ENCODE peak calls at places on chromosomes 7 and 10, in ten cellular contexts. One of them, this sample, is unnamed.

GRCh38 chr7:130887182-130888016 is 153.4 kb upstream of the KLF14 start:
- DNase-seq in stimulated activated CD4-positive, alpha-beta T cell treated with anti-CD3 and anti-CD28 coated beads, Interleukin-2, amount 100 ng/mL, for 24 hours: no peak
- DNase-seq in GM19239: no peak
- DNase-seq in lung: no peak
- DNase-seq in H7: no peak
- DNase-seq in RCC 7860: peak; percentile 98
- DNase-seq in occipital lobe: no peak
- DNase-seq in posterior cingulate gyrus: no peak
- DNase-seq in endothelial cell of umbilical vein: peak; percentile 89
- DNase-seq in GM13977: no peak
- DNase-seq in this sample: no peak

GRCh38 chr10:44382981-44383748 is 1.7 kb downstream of the CXCL12 start:
- DNase-seq in GM13977: no peak
- DNase-seq in endothelial cell of umbilical vein: no peak
- DNase-seq in lung: no peak
- DNase-seq in H7: peak; percentile 66
- DNase-seq in stimulated activated CD4-positive, alpha-beta T cell treated with anti-CD3 and anti-CD28 coated beads, Interleukin-2, amount 100 ng/mL, for 24 hours: peak; percentile 14
- DNase-seq in RCC 7860: no peak
- DNase-seq in posterior cingulate gyrus: no peak
- DNase-seq in occipital lobe: no peak
- DNase-seq in GM19239: no peak
- DNase-seq in this sample: no peak

GRCh38 chr10:127405221-127405620 is 143.9 kb upstream of the NPS start:
- DNase-seq in GM13977: no peak
- DNase-seq in lung: no peak
- DNase-seq in posterior cingulate gyrus: no peak
- DNase-seq in endothelial cell of umbilical vein: peak; percentile 53
- DNase-seq in stimulated activated CD4-positive, alpha-beta T cell treated with anti-CD3 and anti-CD28 coated beads, Interleukin-2, amount 100 ng/mL, for 24 hours: no peak
- DNase-seq in H7: no peak
- DNase-seq in RCC 7860: no peak
- DNase-seq in GM19239: no peak
- DNase-seq in occipital lobe: no peak
- DNase-seq in this sample: peak; percentile 6

GRCh38 chr7:41943098-41943577 is 240.2 kb upstream of the INHBA start:
- DNase-seq in endothelial cell of umbilical vein: peak; percentile 75
- DNase-seq in lung: peak; percentile 85
- DNase-seq in stimulated activated CD4-positive, alpha-beta T cell treated with anti-CD3 and anti-CD28 coated beads, Interleukin-2, amount 100 ng/mL, for 24 hours: peak; percentile 80
- DNase-seq in posterior cingulate gyrus: peak; percentile 90
- DNase-seq in H7: peak; percentile 86
- DNase-seq in RCC 7860: peak; percentile 71
- DNase-seq in occipital lobe: peak; percentile 64
- DNase-seq in GM19239: peak; percentile 61
- DNase-seq in GM13977: peak; percentile 81
- DNase-seq in this sample: peak; percentile 83

GRCh38 chr10:70458329-70459060 is 17.0 kb upstream of the NODAL start:
- DNase-seq in lung: peak; percentile 60
- DNase-seq in posterior cingulate gyrus: peak; percentile 44
- DNase-seq in H7: peak; percentile 85
- DNase-seq in occipital lobe: peak; percentile 42
- DNase-seq in endothelial cell of umbilical vein: peak; percentile 79
- DNase-seq in RCC 7860: peak; percentile 70
- DNase-seq in stimulated activated CD4-positive, alpha-beta T cell treated with anti-CD3 and anti-CD28 coated beads, Interleukin-2, amount 100 ng/mL, for 24 hours: peak; percentile 60
- DNase-seq in GM19239: no peak
- DNase-seq in GM13977: no peak
- DNase-seq in this sample: peak; percentile 95

GRCh38 chr7:55252386-55252785 is 112.8 kb upstream of the LANCL2 start:
- DNase-seq in stimulated activated CD4-positive, alpha-beta T cell treated with anti-CD3 and anti-CD28 coated beads, Interleukin-2, amount 100 ng/mL, for 24 hours: no peak
- DNase-seq in lung: no peak
- DNase-seq in RCC 7860: no peak
- DNase-seq in occipital lobe: no peak
- DNase-seq in GM19239: no peak
- DNase-seq in GM13977: no peak
- DNase-seq in endothelial cell of umbilical vein: no peak
- DNase-seq in H7: no peak
- DNase-seq in posterior cingulate gyrus: no peak
- DNase-seq in this sample: no peak

GRCh38 chr10:65313406-65313805 is 1612.4 kb upstream of the LRRTM3 start:
- DNase-seq in posterior cingulate gyrus: no peak
- DNase-seq in stimulated activated CD4-positive, alpha-beta T cell treated with anti-CD3 and anti-CD28 coated beads, Interleukin-2, amount 100 ng/mL, for 24 hours: no peak
- DNase-seq in occipital lobe: no peak
- DNase-seq in H7: no peak
- DNase-seq in endothelial cell of umbilical vein: no peak
- DNase-seq in RCC 7860: no peak
- DNase-seq in GM13977: no peak
- DNase-seq in GM19239: no peak
- DNase-seq in lung: no peak
- DNase-seq in this sample: no peak

GRCh38 chr7:142584765-142585164 is 164.5 kb upstream of the PRSS1 start:
- DNase-seq in GM13977: no peak
- DNase-seq in lung: no peak
- DNase-seq in H7: no peak
- DNase-seq in posterior cingulate gyrus: no peak
- DNase-seq in GM19239: no peak
- DNase-seq in endothelial cell of umbilical vein: peak; percentile 17
- DNase-seq in occipital lobe: no peak
- DNase-seq in stimulated activated CD4-positive, alpha-beta T cell treated with anti-CD3 and anti-CD28 coated beads, Interleukin-2, amount 100 ng/mL, for 24 hours: no peak
- DNase-seq in RCC 7860: no peak
- DNase-seq in this sample: no peak

GRCh38 chr7:36794689-36795088 is 70.4 kb upstream of the AOAH start:
- DNase-seq in occipital lobe: no peak
- DNase-seq in GM19239: no peak
- DNase-seq in endothelial cell of umbilical vein: no peak
- DNase-seq in GM13977: no peak
- DNase-seq in RCC 7860: no peak
- DNase-seq in stimulated activated CD4-positive, alpha-beta T cell treated with anti-CD3 and anti-CD28 coated beads, Interleukin-2, amount 100 ng/mL, for 24 hours: no peak
- DNase-seq in H7: no peak
- DNase-seq in lung: no peak
- DNase-seq in posterior cingulate gyrus: no peak
- DNase-seq in this sample: no peak

This sample was measured in H54.